ENCODE peak calls at places on chromosomes 6 and 20, in ten cellular contexts. Z is adrenal gland, G is esophagus muscularis mucosa, K is IMR-90, H is upper lobe of left lung, Q is Peyer's patch, E is ovary, P is right lobe of liver, U is sigmoid colon, J is A549. X is an unnamed sample.

GRCh38 chr20:43096471-43096870 is 93.2 kb downstream of the PTPRT start:
- DNase-seq in J (no peak), K (no peak), H (peak), G (no peak), U (no peak), Q (no peak), Z (no peak), E (no peak), P (peak), X (no peak)

GRCh38 chr6:153816306-153816845 is 222.7 kb upstream of the OPRM1 start:
- DNase-seq in K (no peak), G (no peak), H (no peak), U (no peak), Q (no peak), E (no peak), P (no peak), Z (no peak), J (no peak), X (no peak)

GRCh38 chr6:157629220-157629619 is 193.8 kb upstream of the SNX9 start:
- DNase-seq in P (no peak), J (no peak), U (peak), H (no peak), Z (no peak), Q (no peak), E (no peak), G (no peak), K (peak), X (no peak)

GRCh38 chr20:46767127-46767761 is 57.8 kb downstream of the SLC2A10 start:
- DNase-seq in E (no peak), K (peak), J (peak), U (no peak), Z (peak), P (no peak), H (no peak), Q (no peak), G (no peak), X (peak)

GRCh38 chr6:123635144-123635543 is 1.6 kb downstream of the TRDN start:
- DNase-seq in P (no peak), Z (no peak), J (no peak), U (no peak), K (no peak), G (no peak), E (no peak), H (no peak), Q (no peak), X (no peak)

GRCh38 chr6:145704153-145704781 is 31.1 kb downstream of the EPM2A start:
- DNase-seq in Z (no peak), G (no peak), H (no peak), P (no peak), U (no peak), Q (no peak), J (no peak), K (peak), E (no peak), X (no peak)

GRCh38 chr6:22589118-22589517 is 19.8 kb downstream of the HDGFL1 start:
- DNase-seq in K (no peak), E (no peak), H (no peak), Z (no peak), J (no peak), G (no peak), U (no peak), P (no peak), Q (no peak), X (no peak)

GRCh38 chr6:170437719-170438401 is 115.2 kb downstream of the PSMB1 start:
- DNase-seq in K (peak), H (no peak), Z (no peak), Q (no peak), E (no peak), P (no peak), J (no peak), U (peak), G (no peak), X (no peak)

GRCh38 chr6:328184-328670 is 35.9 kb downstream of the DUSP22 start:
- DNase-seq in P (no peak), J (no peak), U (peak), H (no peak), G (no peak), Q (peak), E (no peak), K (peak), Z (peak), X (no peak)

GRCh38 chr6:10838794-10839333 is 525 bp upstream of the MAK start:
- DNase-seq in H (no peak), P (no peak), U (no peak), G (no peak), E (no peak), K (no peak), Q (no peak), J (no peak), Z (no peak), X (no peak)

GRCh38 chr6:37019065-37019450 is 13.6 kb downstream of the FGD2 start:
- DNase-seq in J (no peak), H (no peak), Z (no peak), U (no peak), Q (no peak), K (no peak), G (no peak), P (peak), E (no peak), X (no peak)

GRCh38 chr20:49740807-49741206 is 27.1 kb upstream of the B4GALT5 start:
- DNase-seq in Q (no peak), Z (no peak), H (no peak), G (no peak), K (no peak), E (no peak), P (no peak), U (no peak), J (no peak), X (no peak)

GRCh38 chr6:42929928-42930360 is 664 bp downstream of the CNPY3 start:
- DNase-seq in U (peak), E (no peak), K (peak), Z (peak), P (no peak), H (no peak), Q (no peak), G (no peak), J (peak), X (no peak)

GRCh38 chr6:35078226-35078850 is 62.8 kb downstream of the TCP11 start:
- DNase-seq in Q (peak), J (no peak), U (peak), H (no peak), G (no peak), P (no peak), K (no peak), Z (peak), E (no peak), X (no peak)

GRCh38 chr20:43925786-43926185 is 11.1 kb downstream of the TOX2 start:
- DNase-seq in H (no peak), G (no peak), E (no peak), P (no peak), U (no peak), J (no peak), Z (peak), Q (peak), K (peak), X (no peak)

GRCh38 chr6:119179842-119180241 is 101.4 kb upstream of the FAM184A start:
- DNase-seq in P (no peak), J (no peak), E (no peak), K (no peak), H (no peak), U (no peak), Z (no peak), G (no peak), Q (no peak), X (no peak)

GRCh38 chr20:5100684-5101347 is 18.9 kb downstream of the PCNA start:
- DNase-seq in J (peak), P (peak), E (peak), U (peak), H (no peak), K (peak), Q (peak), Z (peak), G (no peak), X (peak)

GRCh38 chr20:10286356-10286755 is 67.7 kb downstream of the SNAP25 start:
- DNase-seq in P (no peak), G (no peak), K (no peak), E (no peak), U (no peak), J (no peak), Z (no peak), Q (no peak), H (no peak), X (no peak)

GRCh38 chr6:95496769-95497426 is 80.4 kb upstream of the MANEA start:
- DNase-seq in Q (no peak), E (no peak), U (no peak), H (peak), G (no peak), P (peak), K (no peak), J (no peak), Z (no peak), X (no peak)

GRCh38 chr6:12484519-12484918 is 194.4 kb downstream of the EDN1 start:
- DNase-seq in Z (no peak), H (no peak), G (no peak), U (no peak), J (no peak), Q (no peak), P (no peak), K (no peak), E (no peak), X (no peak)

GRCh38 chr6:166751051-166751595 is 124.1 kb upstream of the RPS6KA2 start:
- DNase-seq in Q (no peak), G (no peak), K (no peak), U (no peak), E (no peak), H (no peak), Z (no peak), J (no peak), P (no peak), X (peak)

GRCh38 chr6:161134550-161135298 is 139.1 kb downstream of the AGPAT4 start:
- DNase-seq in J (no peak), G (peak), U (no peak), Z (no peak), H (peak), E (no peak), K (no peak), Q (no peak), P (no peak), X (no peak)
- TF ChIP-seq POLR2A in J (no peak), G (no peak), U (no peak), Z (no peak), H (no peak), E (no peak), K (no peak), Q (no peak), P (no peak), X (no peak)

GRCh38 chr6:147203311-147204059 is 732 bp upstream of the STXBP5 start:
- DNase-seq in G (no peak), U (peak), K (peak), Z (peak), E (peak), H (peak), P (peak), J (peak), Q (peak), X (peak)
- TF ChIP-seq POLR2A in G (no peak), U (no peak), K (no peak), Z (peak), E (peak), H (no peak), P (peak), J (peak), Q (no peak), X (no peak)

GRCh38 chr6:72619883-72620696 is 1.8 kb upstream of the KCNQ5 start:
- DNase-seq in Q (no peak), G (no peak), K (peak), E (peak), Z (peak), H (peak), P (no peak), J (no peak), U (no peak), X (peak)
- TF ChIP-seq POLR2A in Q (no peak), G (no peak), K (no peak), E (no peak), Z (no peak), H (no peak), P (no peak), J (no peak), U (no peak), X (no peak)

DNA sequence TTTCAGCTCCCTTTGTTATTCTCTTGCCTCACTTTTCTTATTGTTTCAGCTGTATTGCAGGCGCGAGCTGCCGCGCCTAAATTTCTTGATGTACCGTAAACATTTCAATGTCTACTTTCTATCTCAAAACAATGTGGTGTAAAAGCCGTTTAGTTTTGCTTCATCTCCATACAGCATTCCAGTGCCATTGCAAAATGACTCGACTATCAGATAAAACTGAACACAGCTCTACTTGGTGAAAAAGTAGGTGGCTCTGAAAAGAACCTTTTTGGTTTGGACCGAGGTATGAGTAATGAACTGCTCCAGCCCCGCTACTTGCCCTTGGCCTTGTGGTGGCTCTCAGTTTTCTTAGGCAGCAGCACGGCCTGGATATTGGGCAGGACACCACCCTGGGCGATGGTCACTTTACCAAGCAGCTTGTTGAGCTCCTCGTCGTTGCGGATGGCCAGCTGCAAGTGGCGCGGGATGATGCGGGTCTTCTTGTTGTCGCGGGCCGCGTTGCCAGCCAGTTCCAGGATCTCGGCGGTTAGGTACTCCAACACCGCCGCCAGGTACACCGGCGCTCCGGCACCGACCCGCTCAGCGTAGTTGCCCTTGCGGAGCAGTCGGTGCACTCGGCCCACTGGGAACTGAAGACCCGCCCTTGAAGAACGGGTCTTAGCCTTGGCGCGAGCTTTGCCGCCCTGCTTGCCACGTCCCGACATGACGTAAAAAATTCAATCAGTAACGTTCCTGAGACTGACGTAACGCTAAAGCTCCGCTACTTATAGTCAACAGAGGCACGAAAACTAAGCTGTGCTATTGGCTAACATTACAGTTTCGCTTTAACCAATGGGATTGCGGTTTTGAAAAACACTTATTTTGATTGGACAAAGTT is 74.3 kb downstream of the OR2B2 start:
- DNase-seq in E (peak), K (peak), G (peak), J (peak), Z (peak), P (peak), H (peak), U (peak), Q (peak), X (peak)
- TF ChIP-seq POLR2A in E (peak), K (peak), G (peak), J (peak), Z (peak), P (no peak), H (no peak), U (no peak), Q (no peak), X (peak)

GRCh38 chr6:39228992-39229767 is at the start of gene KCNK5:
- DNase-seq in J (peak), P (peak), Q (peak), U (peak), E (peak), G (no peak), Z (peak), K (peak), H (peak), X (peak)
- TF ChIP-seq POLR2A in J (peak), P (peak), Q (peak), U (peak), E (no peak), G (no peak), Z (peak), K (no peak), H (no peak), X (peak)

GRCh38 chr20:35120012-35120701 is 27.0 kb downstream of the EDEM2 start:
- DNase-seq in E (no peak), Q (no peak), K (peak), J (no peak), Z (peak), U (no peak), P (no peak), G (no peak), H (no peak), X (peak)
- TF ChIP-seq POLR2A in E (no peak), Q (no peak), K (no peak), J (no peak), Z (no peak), U (no peak), P (no peak), G (no peak), H (no peak), X (no peak)

GRCh38 chr20:32970115-32970972 is 33.9 kb downstream of the SUN5 start:
- DNase-seq in P (no peak), U (peak), J (no peak), H (no peak), G (no peak), E (no peak), Z (no peak), Q (no peak), K (no peak), X (no peak)

GRCh38 chr20:32973077-32973717 is 31.0 kb downstream of the SUN5 start:
- DNase-seq in H (no peak), Z (no peak), G (no peak), J (no peak), E (no peak), P (no peak), U (no peak), Q (no peak), K (no peak), X (no peak)

GRCh38 chr20:32970973-32971300 is 33.3 kb downstream of the SUN5 start:
- DNase-seq in G (peak), K (no peak), Z (no peak), H (no peak), U (peak), Q (no peak), J (no peak), E (no peak), P (no peak), X (no peak)

GRCh38 chr20:32971703-32972161 is 32.5 kb downstream of the SUN5 start:
- DNase-seq in H (no peak), U (peak), E (no peak), J (no peak), K (no peak), P (no peak), G (peak), Q (no peak), Z (no peak), X (no peak)

GRCh38 chr20:32972181-32973076 is 31.8 kb downstream of the SUN5 start:
- DNase-seq in K (no peak), H (no peak), Q (no peak), U (peak), Z (no peak), G (peak), P (no peak), J (no peak), E (no peak), X (peak)
- TF ChIP-seq POLR2A in K (no peak), H (no peak), Q (no peak), U (no peak), Z (no peak), G (no peak), P (no peak), J (no peak), E (no peak), X (no peak)

DNA sequence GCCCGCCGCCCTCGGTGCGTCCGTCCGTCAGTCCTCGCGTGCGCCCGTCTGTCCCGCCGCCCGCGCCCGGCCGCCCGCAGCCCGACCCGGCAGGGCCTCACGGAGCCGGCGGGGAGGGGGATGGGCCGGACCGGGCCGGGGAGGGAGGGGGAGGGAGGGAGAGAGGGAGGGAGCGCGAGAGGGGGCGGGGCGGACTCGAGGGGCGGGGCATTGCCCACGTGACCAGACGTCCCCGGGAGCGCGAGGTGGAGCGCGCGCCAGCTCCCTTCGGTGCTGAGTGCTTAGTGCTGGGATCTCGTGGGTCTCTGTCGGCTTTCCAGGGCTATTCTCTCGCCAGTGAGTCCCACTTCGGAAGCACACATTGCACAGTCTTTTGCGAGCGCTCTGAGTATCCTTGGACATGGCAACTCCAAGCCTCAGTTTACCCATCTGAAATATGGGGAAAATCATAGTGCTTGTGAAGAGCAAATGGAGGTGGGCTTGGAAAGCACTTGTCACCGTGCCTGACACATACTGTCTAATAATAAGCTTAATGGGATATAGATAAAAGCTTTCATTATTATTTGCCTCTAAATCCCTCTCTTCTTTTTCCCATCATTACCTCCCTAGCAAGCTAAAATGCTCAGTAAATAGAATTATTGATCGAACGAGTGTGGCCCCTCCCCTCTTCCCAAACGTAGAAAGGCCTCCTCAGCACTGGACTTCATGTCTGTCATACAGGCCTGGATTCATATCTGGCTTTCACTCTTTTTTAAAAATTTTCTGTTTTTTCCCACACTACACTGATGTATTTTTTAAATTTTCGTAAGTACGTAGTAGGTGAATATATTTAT is at the start of gene NCOA6:
- DNase-seq in K (peak), J (peak), G (peak), P (peak), U (peak), E (peak), H (peak), Z (peak), Q (peak), X (peak)
- TF ChIP-seq POLR2A in K (no peak), J (peak), G (no peak), P (peak), U (no peak), E (no peak), H (no peak), Z (peak), Q (peak), X (peak)

X was measured in erythroblast.